ENCODE peak calls at places on chromosomes 4 and X, in five cellular contexts. One of them, this sample, is unnamed.

GRCh38 chrX:9650091-9650490 is 115.6 kb downstream of the GPR143 start:
- DNase-seq in prostate gland: no peak
- DNase-seq in keratinocyte: no peak
- DNase-seq in GM23338: no peak
- DNase-seq in WTC11: no peak
- DNase-seq in this sample: peak

GRCh38 chr4:185396724-185397402 is at the start of gene ANKRD37:
- DNase-seq in prostate gland: peak
- DNase-seq in keratinocyte: no peak
- DNase-seq in GM23338: peak
- DNase-seq in WTC11: peak
- DNase-seq in this sample: peak

GRCh38 chrX:102129473-102129872 is 4.0 kb downstream of the TCEAL2 start:
- DNase-seq in prostate gland: no peak
- DNase-seq in keratinocyte: no peak
- DNase-seq in GM23338: peak
- DNase-seq in WTC11: no peak
- DNase-seq in this sample: peak

GRCh38 chrX:66012094-66012534 is 27.8 kb downstream of the VSIG4 start:
- DNase-seq in prostate gland: no peak
- DNase-seq in keratinocyte: no peak
- DNase-seq in GM23338: no peak
- DNase-seq in WTC11: no peak
- DNase-seq in this sample: no peak

GRCh38 chr4:74308215-74308614 is at the start of gene EPGN:
- DNase-seq in prostate gland: peak
- DNase-seq in keratinocyte: peak
- DNase-seq in GM23338: no peak
- DNase-seq in WTC11: no peak
- DNase-seq in this sample: peak

GRCh38 chr4:94548571-94548970 is 96.8 kb downstream of the PDLIM5 start:
- DNase-seq in prostate gland: no peak
- DNase-seq in keratinocyte: peak
- DNase-seq in GM23338: peak
- DNase-seq in WTC11: no peak
- DNase-seq in this sample: peak

GRCh38 chrX:150352114-150352513 is 11.0 kb upstream of the MAMLD1 start:
- DNase-seq in prostate gland: no peak
- DNase-seq in keratinocyte: no peak
- DNase-seq in GM23338: no peak
- DNase-seq in WTC11: no peak
- DNase-seq in this sample: peak

GRCh38 chr4:20431422-20432014 is 179.8 kb downstream of the SLIT2 start:
- DNase-seq in prostate gland: no peak
- DNase-seq in keratinocyte: no peak
- DNase-seq in GM23338: peak
- DNase-seq in WTC11: no peak
- DNase-seq in this sample: no peak

GRCh38 chr4:4519296-4519898 is 22.5 kb downstream of the STX18 start:
- DNase-seq in prostate gland: no peak
- DNase-seq in keratinocyte: no peak
- DNase-seq in GM23338: peak
- DNase-seq in WTC11: no peak
- DNase-seq in this sample: no peak

GRCh38 chr4:173446416-173446815 is 47.5 kb upstream of the SCRG1 start:
- DNase-seq in prostate gland: no peak
- DNase-seq in keratinocyte: no peak
- DNase-seq in GM23338: no peak
- DNase-seq in WTC11: no peak
- DNase-seq in this sample: no peak

GRCh38 chrX:7330971-7331746 is 183.2 kb upstream of the PUDP start:
- DNase-seq in prostate gland: no peak
- DNase-seq in keratinocyte: no peak
- DNase-seq in GM23338: no peak
- DNase-seq in WTC11: no peak
- DNase-seq in this sample: peak

GRCh38 chr4:127586922-127587571 is 45.7 kb upstream of the INTU start:
- DNase-seq in prostate gland: no peak
- DNase-seq in keratinocyte: no peak
- DNase-seq in GM23338: peak
- DNase-seq in WTC11: peak
- DNase-seq in this sample: peak

GRCh38 chr4:102552781-102553180 is 51.6 kb downstream of the NFKB1 start:
- DNase-seq in prostate gland: no peak
- DNase-seq in keratinocyte: no peak
- DNase-seq in GM23338: no peak
- DNase-seq in WTC11: no peak
- DNase-seq in this sample: no peak

GRCh38 chr4:113080050-113080449 is 30.6 kb downstream of the ANK2 start:
- DNase-seq in prostate gland: no peak
- DNase-seq in keratinocyte: no peak
- DNase-seq in GM23338: peak
- DNase-seq in WTC11: no peak
- DNase-seq in this sample: peak

GRCh38 chr4:187251896-187252295 is 528.2 kb upstream of the FAT1 start:
- DNase-seq in prostate gland: no peak
- DNase-seq in keratinocyte: no peak
- DNase-seq in GM23338: no peak
- DNase-seq in WTC11: no peak
- DNase-seq in this sample: peak

GRCh38 chrX:146973283-146973682 is 158.7 kb upstream of the CXorf51A start:
- DNase-seq in prostate gland: no peak
- DNase-seq in keratinocyte: no peak
- DNase-seq in GM23338: no peak
- DNase-seq in WTC11: no peak
- DNase-seq in this sample: no peak

GRCh38 chr4:122783301-122784215 is 43.1 kb upstream of the FGF2 start:
- DNase-seq in prostate gland: peak
- DNase-seq in keratinocyte: peak
- DNase-seq in GM23338: peak
- DNase-seq in WTC11: peak
- DNase-seq in this sample: peak

GRCh38 chr4:149896428-149896827 is 80.8 kb upstream of the IQCM start:
- DNase-seq in prostate gland: no peak
- DNase-seq in keratinocyte: no peak
- DNase-seq in GM23338: peak
- DNase-seq in WTC11: peak
- DNase-seq in this sample: peak

GRCh38 chr4:22434895-22435294 is 81.0 kb downstream of the ADGRA3 start:
- DNase-seq in prostate gland: peak
- DNase-seq in keratinocyte: peak
- DNase-seq in GM23338: peak
- DNase-seq in WTC11: peak
- DNase-seq in this sample: peak

GRCh38 chr4:118755438-118756226 is 70.4 kb downstream of the METTL14 start:
- DNase-seq in prostate gland: no peak
- DNase-seq in keratinocyte: no peak
- DNase-seq in GM23338: no peak
- DNase-seq in WTC11: no peak
- DNase-seq in this sample: no peak

GRCh38 chrX:133676344-133677122 is 261.2 kb upstream of the GPC4 start:
- DNase-seq in prostate gland: peak
- DNase-seq in keratinocyte: no peak
- DNase-seq in GM23338: no peak
- DNase-seq in WTC11: no peak
- DNase-seq in this sample: no peak

GRCh38 chr4:94507281-94507680 is 55.5 kb downstream of the PDLIM5 start:
- DNase-seq in prostate gland: no peak
- DNase-seq in keratinocyte: no peak
- DNase-seq in GM23338: no peak
- DNase-seq in WTC11: no peak
- DNase-seq in this sample: no peak

GRCh38 chr4:23839279-23839678 is 50.6 kb downstream of the PPARGC1A start:
- DNase-seq in prostate gland: no peak
- DNase-seq in keratinocyte: no peak
- DNase-seq in GM23338: no peak
- DNase-seq in WTC11: no peak
- DNase-seq in this sample: no peak

GRCh38 chr4:68077737-68078136 is 51.9 kb downstream of the TMPRSS11F start:
- DNase-seq in prostate gland: no peak
- DNase-seq in keratinocyte: no peak
- DNase-seq in GM23338: no peak
- DNase-seq in WTC11: no peak
- DNase-seq in this sample: no peak

GRCh38 chr4:129231907-129232626 is 136.1 kb downstream of the C4orf33 start:
- DNase-seq in prostate gland: no peak
- DNase-seq in keratinocyte: no peak
- DNase-seq in GM23338: no peak
- DNase-seq in WTC11: no peak
- DNase-seq in this sample: no peak

GRCh38 chrX:57227691-57228090 is 58.8 kb upstream of the FAAH2 start:
- DNase-seq in prostate gland: no peak
- DNase-seq in keratinocyte: no peak
- DNase-seq in GM23338: peak
- DNase-seq in WTC11: peak
- DNase-seq in this sample: no peak

GRCh38 chrX:39729834-39730670 is 367.7 kb downstream of the BCOR start:
- DNase-seq in prostate gland: no peak
- DNase-seq in keratinocyte: no peak
- DNase-seq in GM23338: peak
- DNase-seq in WTC11: peak
- DNase-seq in this sample: no peak

GRCh38 chrX:57137481-57137880 is 284 bp upstream of the SPIN2A start:
- DNase-seq in prostate gland: no peak
- DNase-seq in keratinocyte: no peak
- DNase-seq in GM23338: peak
- DNase-seq in WTC11: no peak
- DNase-seq in this sample: peak

GRCh38 chr4:137180349-137180748 is 351.9 kb downstream of the PCDH18 start:
- DNase-seq in prostate gland: no peak
- DNase-seq in keratinocyte: no peak
- DNase-seq in GM23338: peak
- DNase-seq in WTC11: peak
- DNase-seq in this sample: no peak

GRCh38 chr4:182124359-182124758 is 118.8 kb upstream of the TENM3 start:
- DNase-seq in prostate gland: no peak
- DNase-seq in keratinocyte: no peak
- DNase-seq in GM23338: no peak
- DNase-seq in WTC11: no peak
- DNase-seq in this sample: no peak

GRCh38 chrX:4185086-4185485 is 471.6 kb upstream of the PRKX start:
- DNase-seq in prostate gland: no peak
- DNase-seq in keratinocyte: no peak
- DNase-seq in GM23338: no peak
- DNase-seq in WTC11: no peak
- DNase-seq in this sample: no peak

GRCh38 chrX:22527302-22527701 is 254.6 kb downstream of the CBLL2 start:
- DNase-seq in prostate gland: no peak
- DNase-seq in keratinocyte: no peak
- DNase-seq in GM23338: no peak
- DNase-seq in WTC11: no peak
- DNase-seq in this sample: no peak

GRCh38 chr4:148868207-148868606 is 426.0 kb upstream of the NR3C2 start:
- DNase-seq in prostate gland: no peak
- DNase-seq in keratinocyte: no peak
- DNase-seq in GM23338: no peak
- DNase-seq in WTC11: no peak
- DNase-seq in this sample: no peak

GRCh38 chr4:121462660-121463261 is 81.9 kb upstream of the QRFPR start:
- DNase-seq in prostate gland: peak
- DNase-seq in keratinocyte: peak
- DNase-seq in GM23338: peak
- DNase-seq in WTC11: peak
- DNase-seq in this sample: peak

GRCh38 chrX:155056877-155057792 is 13.8 kb downstream of the CMC4 start:
- DNase-seq in prostate gland: peak
- DNase-seq in keratinocyte: peak
- DNase-seq in GM23338: peak
- DNase-seq in WTC11: peak
- DNase-seq in this sample: peak
- TF ChIP-seq CTCF in prostate gland: peak
- TF ChIP-seq CTCF in keratinocyte: peak
- TF ChIP-seq CTCF in GM23338: peak
- TF ChIP-seq CTCF in WTC11: peak
- TF ChIP-seq CTCF in this sample: peak

GRCh38 chrX:26414534-26414933 is 198.6 kb downstream of the MAGEB5 start:
- DNase-seq in prostate gland: no peak
- DNase-seq in keratinocyte: no peak
- DNase-seq in GM23338: no peak
- DNase-seq in WTC11: no peak
- DNase-seq in this sample: no peak
- TF ChIP-seq CTCF in prostate gland: no peak
- TF ChIP-seq CTCF in keratinocyte: no peak
- TF ChIP-seq CTCF in GM23338: no peak
- TF ChIP-seq CTCF in WTC11: no peak
- TF ChIP-seq CTCF in this sample: no peak

GRCh38 chrX:12383196-12383595 is 244.9 kb downstream of the FRMPD4 start:
- DNase-seq in prostate gland: no peak
- DNase-seq in keratinocyte: no peak
- DNase-seq in GM23338: peak
- DNase-seq in WTC11: peak
- DNase-seq in this sample: no peak
- TF ChIP-seq CTCF in prostate gland: no peak
- TF ChIP-seq CTCF in keratinocyte: peak
- TF ChIP-seq CTCF in GM23338: peak
- TF ChIP-seq CTCF in WTC11: no peak
- TF ChIP-seq CTCF in this sample: peak

DNA sequence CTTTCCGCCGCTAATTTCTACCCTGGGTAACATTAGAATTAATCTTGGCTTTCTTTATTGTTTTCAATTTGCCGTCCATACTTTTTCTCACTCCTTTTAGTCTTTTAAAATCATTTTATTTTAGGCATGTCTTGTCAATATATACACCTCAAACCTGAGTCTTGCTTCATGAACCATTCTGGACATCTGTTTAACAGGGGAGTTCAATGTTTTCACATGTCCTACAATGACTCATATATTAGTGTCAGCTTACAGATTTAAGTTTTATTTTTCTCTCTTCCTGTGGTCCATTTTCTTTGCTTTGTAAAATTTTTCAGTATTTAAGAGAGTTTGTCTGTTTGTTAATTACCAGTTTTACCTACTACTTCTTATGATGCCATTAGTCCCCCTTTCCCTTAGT is 89.5 kb downstream of the LCORL start:
- DNase-seq in prostate gland: no peak
- DNase-seq in keratinocyte: peak
- DNase-seq in GM23338: no peak
- DNase-seq in WTC11: no peak
- DNase-seq in this sample: peak
- TF ChIP-seq CTCF in prostate gland: no peak
- TF ChIP-seq CTCF in keratinocyte: no peak
- TF ChIP-seq CTCF in GM23338: no peak
- TF ChIP-seq CTCF in WTC11: no peak
- TF ChIP-seq CTCF in this sample: no peak

DNA sequence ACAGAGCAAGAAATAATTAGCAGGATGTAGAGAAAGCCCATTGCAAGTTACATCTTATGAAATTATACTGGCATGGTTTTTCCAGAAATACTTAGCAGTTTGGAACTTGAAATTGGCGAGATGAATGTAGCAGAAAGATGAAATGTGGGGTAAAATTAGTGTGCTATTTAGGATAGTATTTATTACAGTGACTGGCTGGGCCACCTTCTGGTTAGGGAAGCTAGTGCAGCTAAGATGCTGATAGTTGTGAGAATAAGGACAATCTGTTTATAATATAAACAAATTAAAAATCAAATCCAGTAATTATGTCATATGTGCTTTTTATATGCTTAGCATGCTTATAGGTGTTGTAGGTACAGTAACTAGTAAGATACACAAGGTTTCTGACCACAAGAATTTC is 74.8 kb downstream of the IL15 start:
- DNase-seq in prostate gland: no peak
- DNase-seq in keratinocyte: no peak
- DNase-seq in GM23338: peak
- DNase-seq in WTC11: no peak
- DNase-seq in this sample: peak
- TF ChIP-seq CTCF in prostate gland: peak
- TF ChIP-seq CTCF in keratinocyte: peak
- TF ChIP-seq CTCF in GM23338: peak
- TF ChIP-seq CTCF in WTC11: peak
- TF ChIP-seq CTCF in this sample: peak

This sample was measured in AG10803.